ENCODE peak calls at places on chromosomes 7 and 10, in six cellular contexts. M, J, Q, X, V and C are unnamed samples.

GRCh38 chr7:105241198-105241597 is 147.5 kb downstream of the SRPK2 start:
- DNase-seq in Q (no peak), X (no peak), M (no peak), J (no peak), V (no peak), C (no peak)

GRCh38 chr7:152601305-152601798 is 74.6 kb downstream of the XRCC2 start:
- DNase-seq in V (no peak), X (no peak), J (no peak), M (no peak), Q (no peak), C (no peak)

GRCh38 chr7:105759670-105760548 is 116.5 kb downstream of the ATXN7L1 start:
- DNase-seq in Q (peak), X (no peak), J (peak), M (peak), V (peak), C (no peak)

GRCh38 chr7:25716421-25716820 is 435.6 kb upstream of the NFE2L3 start:
- DNase-seq in Q (no peak), V (no peak), X (no peak), M (no peak), J (no peak), C (peak)

GRCh38 chr7:151672706-151673105 is 153.0 kb upstream of the RHEB start:
- DNase-seq in V (no peak), X (no peak), J (no peak), Q (no peak), M (no peak), C (no peak)

GRCh38 chr10:99983280-99983988 is 26.3 kb downstream of the DNMBP start:
- DNase-seq in Q (peak), M (no peak), J (peak), X (no peak), V (no peak), C (no peak)

GRCh38 chr7:110090113-110090820 is 1000.7 kb upstream of the LRRN3 start:
- DNase-seq in Q (no peak), X (no peak), M (no peak), J (no peak), V (peak), C (no peak)

GRCh38 chr10:123809632-123810031 is 82.0 kb downstream of the CPXM2 start:
- DNase-seq in M (no peak), X (no peak), V (no peak), Q (no peak), J (no peak), C (no peak)

GRCh38 chr7:96410440-96410839 is 88.5 kb upstream of the SLC25A13 start:
- DNase-seq in Q (no peak), M (no peak), V (no peak), X (no peak), J (no peak), C (no peak)

GRCh38 chr7:145106001-145106400 is 270.1 kb upstream of the TPK1 start:
- DNase-seq in X (no peak), V (no peak), M (no peak), Q (peak), J (no peak), C (no peak)

GRCh38 chr10:1544929-1545328 is 192.4 kb downstream of the ADARB2 start:
- DNase-seq in Q (no peak), M (no peak), V (no peak), X (no peak), J (no peak), C (no peak)

GRCh38 chr7:36348771-36349170 is 40.9 kb upstream of the ANLN start:
- DNase-seq in J (no peak), M (no peak), X (no peak), Q (no peak), V (no peak), C (no peak)

GRCh38 chr7:75740846-75741497 is 2.2 kb upstream of the HIP1 start:
- DNase-seq in V (peak), X (no peak), Q (no peak), M (peak), J (no peak), C (no peak)

GRCh38 chr7:74334026-74334425 is 44.8 kb downstream of the CLIP2 start:
- DNase-seq in M (no peak), V (no peak), J (peak), Q (no peak), X (no peak), C (no peak)

DNA sequence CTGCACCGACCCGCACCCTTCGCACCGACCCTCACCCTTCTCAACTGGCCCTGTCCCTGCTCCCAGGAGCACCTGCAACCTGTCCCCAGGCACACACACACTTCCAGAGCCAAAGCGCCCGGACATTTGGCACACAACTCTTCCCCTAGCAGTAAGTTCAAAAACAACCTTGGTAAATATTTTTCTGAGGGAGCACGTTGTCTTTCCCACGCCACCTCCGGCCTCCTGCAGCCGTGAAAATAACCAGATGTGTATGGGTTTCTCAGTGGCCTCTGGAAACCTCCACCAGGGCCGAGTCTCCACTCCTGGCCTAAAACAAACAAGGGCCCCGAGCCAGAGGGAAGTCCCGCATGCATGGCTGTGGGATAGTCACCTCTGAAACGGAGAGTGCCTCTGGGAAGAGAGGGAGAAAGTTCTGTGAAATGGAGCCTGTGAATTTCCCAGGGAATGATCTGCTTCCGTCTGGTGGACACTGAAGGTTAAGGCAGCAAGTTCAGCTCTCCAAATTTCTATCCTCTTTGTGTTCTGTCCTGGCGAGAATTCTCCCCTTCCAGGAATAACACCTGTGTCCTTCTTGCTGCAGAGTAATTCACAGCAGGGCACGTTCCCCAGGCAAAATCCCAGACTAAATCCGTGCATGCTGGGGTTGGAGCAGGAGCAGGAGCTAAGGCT is 15.8 kb downstream of the PODXL start:
- DNase-seq in V (no peak), Q (no peak), J (no peak), M (no peak), X (no peak), C (no peak)
- TF ChIP-seq CTCF in V (peak), Q (no peak), J (peak), M (no peak), X (no peak), C (no peak)

GRCh38 chr7:131057524-131058065 is 270.1 kb upstream of the MKLN1 start:
- DNase-seq in V (no peak), X (no peak), Q (no peak), J (no peak), M (no peak), C (no peak)
- H3K4me3 ChIP-seq in V (no peak), X (no peak), Q (no peak), J (no peak), M (no peak), C (no peak)

DNA sequence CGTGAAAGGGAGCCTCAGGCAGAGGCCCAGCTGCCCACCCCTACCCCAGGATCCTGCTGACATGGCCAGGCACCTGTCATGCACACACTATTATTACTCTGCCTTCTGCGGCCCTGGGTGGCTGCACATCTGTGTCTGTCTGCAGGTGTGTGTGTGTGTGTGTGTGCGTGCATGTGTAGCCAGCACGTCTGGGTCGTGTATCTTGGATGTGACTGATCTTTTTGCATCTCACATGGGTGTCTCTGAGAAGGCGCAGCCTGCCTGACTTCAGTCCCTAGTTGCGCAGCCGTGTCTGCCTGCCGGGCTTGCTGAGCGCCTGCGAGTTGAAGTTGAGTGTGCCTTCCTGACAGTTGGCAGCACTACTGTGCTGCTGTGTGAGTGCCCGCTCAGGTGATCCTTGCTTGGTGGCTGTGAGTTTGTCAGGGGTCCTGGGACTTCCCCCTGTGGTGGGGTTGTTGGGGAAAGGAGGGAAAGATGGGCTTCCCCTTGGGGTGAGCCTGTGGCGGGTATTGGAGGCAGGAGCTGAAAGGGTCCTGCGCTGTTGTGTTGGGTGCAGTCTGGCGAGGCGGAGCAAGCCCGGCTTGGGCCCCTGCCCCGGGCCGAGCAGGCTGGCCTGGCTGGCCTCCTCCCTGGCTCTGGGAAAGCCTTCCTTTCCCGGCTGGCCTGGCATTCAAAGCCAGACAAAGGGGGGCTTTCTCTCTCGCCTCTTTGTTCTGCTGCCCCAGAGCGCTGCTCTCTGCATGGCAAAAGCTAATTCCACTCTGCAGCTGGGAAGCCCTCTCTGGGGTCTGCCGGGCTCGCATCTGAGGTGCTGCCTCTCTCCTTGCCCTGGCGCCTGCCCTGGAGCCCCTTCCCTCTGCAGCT is 4.8 kb downstream of the TRIM8 start:
- DNase-seq in J (no peak), V (peak), X (no peak), M (no peak), Q (no peak), C (no peak)
- TF ChIP-seq CTCF in J (no peak), V (no peak), X (no peak), M (no peak), Q (no peak), C (no peak)

GRCh38 chr10:45592432-45592831 is 80.1 kb downstream of the ZFAND4 start:
- DNase-seq in V (no peak), J (peak), M (no peak), X (no peak), Q (no peak), C (no peak)
- H3K4me3 ChIP-seq in V (no peak), J (no peak), M (no peak), X (no peak), Q (no peak), C (no peak)

GRCh38 chr10:52954407-52954806 is 181.8 kb upstream of the MBL2 start:
- DNase-seq in Q (no peak), V (no peak), J (no peak), M (no peak), X (no peak), C (no peak)

GRCh38 chr10:52949899-52950298 is 177.3 kb upstream of the MBL2 start:
- DNase-seq in V (peak), Q (no peak), M (peak), J (no peak), X (no peak), C (no peak)

GRCh38 chr10:52952391-52953079 is 180.0 kb upstream of the MBL2 start:
- DNase-seq in X (no peak), V (no peak), J (no peak), Q (no peak), M (no peak), C (no peak)

GRCh38 chr10:52950578-52950977 is 178.0 kb upstream of the MBL2 start:
- DNase-seq in J (no peak), X (no peak), Q (no peak), M (no peak), V (peak), C (no peak)

DNA sequence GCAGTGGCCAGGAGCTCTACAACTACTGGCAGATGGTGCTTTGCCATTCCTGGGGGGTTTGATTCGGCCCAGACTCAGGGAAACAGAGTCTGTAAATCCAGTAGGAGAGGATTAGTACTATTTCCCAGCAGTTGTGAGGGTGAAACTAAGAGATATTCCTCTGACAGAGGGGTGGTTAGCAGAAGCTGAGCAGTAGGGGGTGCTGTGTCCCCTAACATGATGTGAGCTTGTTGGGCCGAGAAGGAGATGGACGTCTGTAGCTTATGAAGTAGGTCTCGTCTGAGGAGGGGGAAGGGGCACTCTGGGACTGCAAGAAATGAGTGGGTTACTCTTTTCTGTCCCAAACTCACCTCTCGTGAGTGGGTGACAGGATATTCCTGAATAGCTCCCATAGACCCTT is 179.2 kb upstream of the MBL2 start:
- DNase-seq in X (peak), J (peak), V (peak), Q (no peak), M (peak), C (peak)
- TF ChIP-seq CTCF in X (peak), J (peak), V (peak), Q (no peak), M (peak), C (peak)

GRCh38 chr7:17307558-17307957 is 9.1 kb downstream of the AHR start:
- DNase-seq in X (no peak), M (no peak), Q (no peak), J (no peak), V (no peak), C (no peak)
- H3K4me3 ChIP-seq in X (no peak), M (no peak), Q (peak), J (no peak), V (no peak), C (no peak)

GRCh38 chr7:107726356-107727130 is 17.4 kb upstream of the CBLL1 start:
- DNase-seq in M (no peak), Q (no peak), J (no peak), X (no peak), V (no peak), C (no peak)

GRCh38 chr7:107723255-107723654 is 20.7 kb upstream of the CBLL1 start:
- DNase-seq in M (no peak), Q (no peak), X (no peak), V (no peak), J (no peak), C (no peak)

GRCh38 chr7:107721286-107721685 is 22.7 kb upstream of the CBLL1 start:
- DNase-seq in V (no peak), Q (no peak), X (no peak), M (no peak), J (no peak), C (no peak)

GRCh38 chr7:107728276-107728675 is 15.7 kb upstream of the CBLL1 start:
- DNase-seq in M (no peak), J (peak), X (no peak), V (no peak), Q (no peak), C (no peak)

DNA sequence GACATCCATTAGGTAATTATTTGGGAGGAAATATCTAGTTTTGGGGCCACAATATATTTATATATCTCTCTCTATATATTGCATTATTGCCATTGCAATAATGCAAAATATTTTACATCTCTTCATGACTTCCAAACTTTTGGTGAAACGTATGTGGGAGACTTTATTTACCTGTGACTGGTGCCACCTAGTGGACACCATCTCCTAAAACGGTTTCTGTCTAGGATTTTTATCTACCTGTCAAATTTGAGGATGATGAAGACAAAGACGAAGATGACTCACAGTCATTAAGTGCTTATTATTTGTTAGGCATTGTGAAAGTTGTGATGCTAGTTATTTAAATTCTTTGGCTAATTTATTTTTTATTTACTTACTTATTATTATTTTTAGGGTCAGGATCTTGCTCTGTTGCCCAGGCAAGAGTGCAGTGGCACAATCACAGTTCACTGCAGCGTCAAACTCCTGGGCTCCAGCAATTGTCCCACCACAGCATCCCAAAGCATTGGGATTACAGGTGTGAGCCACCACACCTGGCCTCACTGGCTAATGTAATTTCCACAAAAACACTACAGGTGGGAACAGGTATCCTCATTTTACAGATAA is 18.7 kb upstream of the CBLL1 start:
- DNase-seq in M (peak), Q (no peak), J (peak), V (peak), X (no peak), C (peak)
- TF ChIP-seq CTCF in M (peak), Q (peak), J (peak), V (peak), X (peak), C (peak)

DNA sequence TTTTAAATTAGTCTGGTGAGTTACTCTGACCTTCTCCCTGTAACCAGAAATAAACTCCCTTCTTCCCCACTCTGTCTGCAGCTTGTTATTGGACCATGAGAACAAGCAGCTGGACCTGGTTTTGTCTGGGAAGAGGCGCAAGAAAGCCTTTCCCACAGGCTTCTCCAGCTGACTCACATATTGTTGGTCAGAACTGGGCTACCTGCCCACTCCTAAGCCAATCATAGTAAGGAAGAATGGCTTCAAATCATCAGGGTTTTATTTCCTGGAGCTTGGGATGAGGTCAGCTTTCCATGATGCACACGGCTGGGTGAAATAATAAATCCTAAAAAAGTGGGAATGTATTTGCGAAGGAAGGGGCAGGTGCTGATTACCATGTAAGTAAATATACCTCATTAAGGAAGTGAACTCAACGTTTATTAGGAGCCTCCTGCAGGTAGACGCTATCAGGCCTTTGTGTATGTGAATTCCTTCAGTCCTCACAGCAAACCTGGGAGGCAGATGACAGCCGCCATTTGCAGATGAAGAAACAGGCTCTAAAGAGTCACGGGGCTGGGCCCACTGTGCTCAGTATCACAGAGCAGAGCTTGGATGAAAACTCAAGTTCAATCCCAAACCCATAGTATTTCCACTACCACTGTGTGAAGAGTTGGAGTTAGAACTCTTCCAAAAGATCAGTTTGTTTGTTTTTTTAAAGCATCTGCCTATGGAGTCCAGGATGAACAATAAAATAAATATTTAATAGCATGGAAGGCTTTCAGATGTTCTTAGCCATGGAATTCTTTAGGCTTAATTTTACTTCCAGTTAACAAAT is 32.7 kb downstream of the IL15RA start:
- DNase-seq in Q (peak), X (no peak), M (peak), V (no peak), J (peak), C (peak)
- H3K4me3 ChIP-seq in Q (no peak), X (no peak), M (no peak), V (no peak), J (peak), C (no peak)